ENCODE peak calls at places on chromosomes 3 and 15, in ten cellular contexts. C is activated CD4-positive, alpha-beta T cell treated with anti-CD3 and anti-CD28 coated beads for 24 hours; Z is RPMI7951; G is head of caudate nucleus; P is germinal center; O is aorta; E is stimulated activated CD8-positive, alpha-beta memory T cell treated with anti-CD3 and anti-CD28 coated beads, Interleukin-15, amount 100 ng/mL, for 24 hours; Y is left kidney; M is lower leg skin; T is G401. R is an unnamed sample.

GRCh38 chr3:145649368-145649887 is 511.6 kb downstream of the PLOD2 start:
- DNase-seq in T (no peak), Y (no peak), C (no peak), M (no peak), P (no peak), Z (no peak), E (no peak), O (no peak), G (no peak), R (no peak)

GRCh38 chr3:78724886-78725285 is 1042.9 kb downstream of the ROBO1 start:
- DNase-seq in Y (no peak), O (no peak), C (no peak), Z (peak; percentile 7), E (no peak), T (no peak), G (no peak), M (no peak), P (no peak), R (no peak)

GRCh38 chr3:74824366-74824765 is 209.9 kb upstream of the CNTN3 start:
- DNase-seq in T (no peak), O (no peak), M (no peak), C (no peak), P (no peak), Z (no peak), Y (no peak), G (no peak), E (no peak), R (no peak)

GRCh38 chr3:144456041-144456440 is 484.4 kb downstream of the DIPK2A start:
- DNase-seq in Z (no peak), C (no peak), O (no peak), G (no peak), M (no peak), P (no peak), T (no peak), Y (no peak), E (no peak), R (no peak)

GRCh38 chr3:112126501-112126900 is 6.5 kb downstream of the GCSAM start:
- DNase-seq in Y (peak; percentile 94), O (no peak), C (no peak), T (no peak), E (no peak), G (no peak), P (no peak), M (no peak), Z (peak; percentile 23), R (no peak)

GRCh38 chr3:197339841-197340520 is 41.6 kb upstream of the DLG1 start:
- DNase-seq in Z (peak; percentile 78), O (no peak), C (no peak), P (no peak), M (peak; percentile 79), T (no peak), G (no peak), E (no peak), Y (peak; percentile 73), R (no peak)

GRCh38 chr15:95290376-95290973 is 1040.0 kb upstream of the NR2F2 start:
- DNase-seq in Y (peak; percentile 68), M (no peak), T (no peak), E (no peak), P (no peak), Z (no peak), G (no peak), C (no peak), O (no peak), R (no peak)

GRCh38 chr15:66760968-66761722 is 59.1 kb downstream of the SMAD6 start:
- DNase-seq in Y (no peak), M (no peak), T (no peak), P (no peak), G (no peak), O (peak; percentile 60), E (no peak), C (no peak), Z (no peak), R (peak; percentile 31)

GRCh38 chr3:54621181-54621580 is 306.7 kb downstream of the LRTM1 start:
- DNase-seq in T (peak; percentile 70), G (no peak), C (no peak), P (no peak), O (no peak), M (peak; percentile 36), E (no peak), Z (peak; percentile 77), Y (peak; percentile 24), R (no peak)

GRCh38 chr3:122183521-122183892 is at the start of gene CASR:
- DNase-seq in Z (no peak), M (no peak), Y (peak; percentile 49), C (no peak), E (no peak), P (peak; percentile 11), O (no peak), G (no peak), T (no peak), R (no peak)

GRCh38 chr15:73321496-73322344 is 47.0 kb downstream of the HCN4 start:
- DNase-seq in Z (no peak), Y (no peak), E (no peak), P (no peak), T (no peak), C (no peak), G (no peak), O (no peak), M (no peak), R (no peak)

GRCh38 chr3:106566277-106566676 is 697.5 kb upstream of the CBLB start:
- DNase-seq in C (no peak), Z (peak; percentile 27), O (no peak), T (no peak), E (no peak), M (no peak), Y (peak; percentile 23), G (no peak), P (no peak), R (no peak)